ENCODE peak calls at places on chromosome 1, in seven cellular contexts. One of them, this sample, is unnamed.

GRCh38 chr1:151641229-151641628 is 29.4 kb downstream of the SNX27 start:
- DNase-seq in AG04450: no peak
- DNase-seq in hepatocyte: no peak
- DNase-seq in pancreas: no peak
- DNase-seq in suprapubic skin: no peak
- DNase-seq in dorsolateral prefrontal cortex: no peak
- DNase-seq in CD8-positive, alpha-beta T cell: no peak
- DNase-seq in this sample: peak; percentile 58

GRCh38 chr1:26831546-26832248 is 5.2 kb downstream of the ZDHHC18 start:
- DNase-seq in CD8-positive, alpha-beta T cell: no peak
- DNase-seq in dorsolateral prefrontal cortex: no peak
- DNase-seq in hepatocyte: peak; percentile 75
- DNase-seq in pancreas: no peak
- DNase-seq in AG04450: no peak
- DNase-seq in suprapubic skin: no peak
- DNase-seq in this sample: peak; percentile 47

GRCh38 chr1:210883821-210884220 is 250.1 kb downstream of the KCNH1 start:
- DNase-seq in AG04450: no peak
- DNase-seq in pancreas: no peak
- DNase-seq in dorsolateral prefrontal cortex: no peak
- DNase-seq in suprapubic skin: no peak
- DNase-seq in hepatocyte: no peak
- DNase-seq in CD8-positive, alpha-beta T cell: no peak
- DNase-seq in this sample: peak; percentile 53

GRCh38 chr1:19476440-19477190 is 8.7 kb downstream of the CAPZB start:
- DNase-seq in AG04450: no peak
- DNase-seq in CD8-positive, alpha-beta T cell: no peak
- DNase-seq in suprapubic skin: no peak
- DNase-seq in pancreas: no peak
- DNase-seq in dorsolateral prefrontal cortex: no peak
- DNase-seq in hepatocyte: no peak
- DNase-seq in this sample: no peak

GRCh38 chr1:25009675-25010262 is 79.7 kb upstream of the RUNX3 start:
- DNase-seq in pancreas: no peak
- DNase-seq in CD8-positive, alpha-beta T cell: no peak
- DNase-seq in dorsolateral prefrontal cortex: no peak
- DNase-seq in hepatocyte: no peak
- DNase-seq in AG04450: no peak
- DNase-seq in suprapubic skin: no peak
- DNase-seq in this sample: no peak

GRCh38 chr1:248174521-248174920 is at the start of gene OR2M2:
- DNase-seq in suprapubic skin: no peak
- DNase-seq in CD8-positive, alpha-beta T cell: no peak
- DNase-seq in hepatocyte: no peak
- DNase-seq in dorsolateral prefrontal cortex: no peak
- DNase-seq in pancreas: no peak
- DNase-seq in AG04450: no peak
- DNase-seq in this sample: no peak

GRCh38 chr1:3604468-3604974 is 6.8 kb downstream of the MEGF6 start:
- DNase-seq in dorsolateral prefrontal cortex: no peak
- DNase-seq in CD8-positive, alpha-beta T cell: no peak
- DNase-seq in AG04450: no peak
- DNase-seq in suprapubic skin: no peak
- DNase-seq in hepatocyte: no peak
- DNase-seq in pancreas: no peak
- DNase-seq in this sample: peak; percentile 23

GRCh38 chr1:21283524-21283923 is 6.7 kb downstream of the ECE1 start:
- DNase-seq in hepatocyte: no peak
- DNase-seq in CD8-positive, alpha-beta T cell: no peak
- DNase-seq in AG04450: no peak
- DNase-seq in suprapubic skin: no peak
- DNase-seq in pancreas: no peak
- DNase-seq in dorsolateral prefrontal cortex: no peak
- DNase-seq in this sample: no peak

GRCh38 chr1:165408518-165408917 is 36.4 kb downstream of the RXRG start:
- DNase-seq in AG04450: no peak
- DNase-seq in hepatocyte: peak; percentile 78
- DNase-seq in CD8-positive, alpha-beta T cell: no peak
- DNase-seq in pancreas: no peak
- DNase-seq in dorsolateral prefrontal cortex: no peak
- DNase-seq in suprapubic skin: no peak
- DNase-seq in this sample: peak; percentile 77

GRCh38 chr1:188386666-188387065 is 1557.9 kb downstream of the PLA2G4A start:
- DNase-seq in hepatocyte: no peak
- DNase-seq in suprapubic skin: no peak
- DNase-seq in dorsolateral prefrontal cortex: no peak
- DNase-seq in pancreas: no peak
- DNase-seq in CD8-positive, alpha-beta T cell: no peak
- DNase-seq in AG04450: no peak
- DNase-seq in this sample: no peak

GRCh38 chr1:15755021-15755642 is 3.5 kb upstream of the FBLIM1 start:
- DNase-seq in hepatocyte: no peak
- DNase-seq in dorsolateral prefrontal cortex: no peak
- DNase-seq in AG04450: no peak
- DNase-seq in suprapubic skin: no peak
- DNase-seq in CD8-positive, alpha-beta T cell: no peak
- DNase-seq in pancreas: no peak
- DNase-seq in this sample: no peak
- H3K4me3 ChIP-seq in hepatocyte: no peak overlapping the region
- H3K4me3 ChIP-seq in dorsolateral prefrontal cortex: no peak overlapping the region
- H3K4me3 ChIP-seq in AG04450: no peak overlapping the region
- H3K4me3 ChIP-seq in suprapubic skin: no peak overlapping the region
- H3K4me3 ChIP-seq in CD8-positive, alpha-beta T cell: no peak overlapping the region
- H3K4me3 ChIP-seq in pancreas: no peak overlapping the region
- H3K4me3 ChIP-seq in this sample: no peak overlapping the region

GRCh38 chr1:37244815-37245214 is 210.5 kb upstream of the GRIK3 start:
- DNase-seq in pancreas: no peak
- DNase-seq in AG04450: no peak
- DNase-seq in dorsolateral prefrontal cortex: no peak
- DNase-seq in CD8-positive, alpha-beta T cell: no peak
- DNase-seq in hepatocyte: no peak
- DNase-seq in suprapubic skin: no peak
- DNase-seq in this sample: no peak
- H3K27me3 ChIP-seq in pancreas: no peaks in the 10 kb centered on the region
- H3K27me3 ChIP-seq in AG04450: no peaks in the 10 kb centered on the region
- H3K27me3 ChIP-seq in dorsolateral prefrontal cortex: no peaks in the 10 kb centered on the region
- H3K27me3 ChIP-seq in CD8-positive, alpha-beta T cell: no peaks in the 10 kb centered on the region
- H3K27me3 ChIP-seq in hepatocyte: peaks cover 11% of the 10 kb centered on the region
- H3K27me3 ChIP-seq in suprapubic skin: peaks cover 36% of the 10 kb centered on the region
- H3K27me3 ChIP-seq in this sample: no peaks in the 10 kb centered on the region

GRCh38 chr1:118300808-118301207 is 115.8 kb upstream of the SPAG17 start:
- DNase-seq in dorsolateral prefrontal cortex: no peak
- DNase-seq in suprapubic skin: no peak
- DNase-seq in CD8-positive, alpha-beta T cell: no peak
- DNase-seq in hepatocyte: no peak
- DNase-seq in AG04450: no peak
- DNase-seq in pancreas: no peak
- DNase-seq in this sample: no peak

GRCh38 chr1:118302145-118302544 is 117.1 kb upstream of the SPAG17 start:
- DNase-seq in pancreas: no peak
- DNase-seq in suprapubic skin: no peak
- DNase-seq in dorsolateral prefrontal cortex: no peak
- DNase-seq in AG04450: no peak
- DNase-seq in hepatocyte: no peak
- DNase-seq in CD8-positive, alpha-beta T cell: no peak
- DNase-seq in this sample: no peak

GRCh38 chr1:118303534-118303933 is 118.5 kb upstream of the SPAG17 start:
- DNase-seq in hepatocyte: no peak
- DNase-seq in suprapubic skin: no peak
- DNase-seq in CD8-positive, alpha-beta T cell: no peak
- DNase-seq in AG04450: no peak
- DNase-seq in pancreas: no peak
- DNase-seq in dorsolateral prefrontal cortex: no peak
- DNase-seq in this sample: no peak

GRCh38 chr1:118304722-118305344 is 119.8 kb upstream of the SPAG17 start:
- DNase-seq in dorsolateral prefrontal cortex: no peak
- DNase-seq in AG04450: no peak
- DNase-seq in suprapubic skin: no peak
- DNase-seq in pancreas: no peak
- DNase-seq in CD8-positive, alpha-beta T cell: no peak
- DNase-seq in hepatocyte: no peak
- DNase-seq in this sample: no peak
- TF ChIP-seq CTCF in dorsolateral prefrontal cortex: no peak
- TF ChIP-seq CTCF in AG04450: peak; percentile 54
- TF ChIP-seq CTCF in suprapubic skin: no peak
- TF ChIP-seq CTCF in pancreas: peak; percentile 34
- TF ChIP-seq CTCF in CD8-positive, alpha-beta T cell: no peak
- TF ChIP-seq CTCF in hepatocyte: peak; percentile 53
- TF ChIP-seq CTCF in this sample: peak; percentile 54

DNA sequence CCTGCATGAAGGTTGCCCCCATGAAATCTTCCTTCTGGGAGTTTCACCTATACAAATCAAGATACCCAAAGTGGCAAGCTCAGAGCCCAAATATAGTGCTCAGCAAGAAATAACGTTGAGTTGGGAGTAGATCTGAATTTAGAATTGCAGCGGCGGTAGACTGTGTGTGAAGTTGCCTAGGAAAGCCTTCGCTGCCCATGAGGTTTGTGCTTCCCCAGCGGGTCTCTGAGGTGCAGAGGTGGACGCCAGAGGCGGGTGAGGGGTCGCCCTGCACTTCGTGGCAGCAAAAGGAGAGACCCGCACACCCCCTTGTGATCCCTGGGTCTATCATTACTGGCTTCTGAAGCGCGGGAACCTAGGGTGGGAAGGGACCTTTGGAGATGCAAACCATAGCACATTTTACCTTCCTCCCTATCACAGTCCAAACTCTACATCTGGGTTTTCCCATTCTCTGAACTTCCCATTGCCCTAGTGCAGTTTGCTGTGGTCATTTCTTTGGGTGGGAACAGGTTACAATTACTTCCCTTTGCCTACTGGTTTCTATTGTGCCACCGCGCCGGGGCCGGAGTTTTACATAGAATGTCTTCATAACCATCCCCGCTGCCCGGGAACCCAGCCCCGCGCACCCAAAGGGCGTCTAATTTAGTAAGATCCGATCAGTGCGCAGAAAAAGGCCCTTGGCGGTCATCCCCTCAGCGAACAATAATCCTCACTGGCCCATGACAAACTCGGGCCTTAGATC is 5.2 kb downstream of the TBX15 start:
- DNase-seq in AG04450: no peak
- DNase-seq in hepatocyte: no peak
- DNase-seq in suprapubic skin: no peak
- DNase-seq in dorsolateral prefrontal cortex: no peak
- DNase-seq in pancreas: no peak
- DNase-seq in CD8-positive, alpha-beta T cell: no peak
- DNase-seq in this sample: no peak
- H3K4me3 ChIP-seq in AG04450: no peak overlapping the region
- H3K4me3 ChIP-seq in hepatocyte: no peak overlapping the region
- H3K4me3 ChIP-seq in suprapubic skin: peak overlapping the region; percentile 14
- H3K4me3 ChIP-seq in dorsolateral prefrontal cortex: no peak overlapping the region
- H3K4me3 ChIP-seq in pancreas: no peak overlapping the region
- H3K4me3 ChIP-seq in CD8-positive, alpha-beta T cell: no peak overlapping the region
- H3K4me3 ChIP-seq in this sample: no peak overlapping the region

GRCh38 chr1:30270468-30270867 is 452.9 kb downstream of the MATN1 start:
- DNase-seq in dorsolateral prefrontal cortex: no peak
- DNase-seq in pancreas: no peak
- DNase-seq in AG04450: no peak
- DNase-seq in suprapubic skin: no peak
- DNase-seq in hepatocyte: no peak
- DNase-seq in CD8-positive, alpha-beta T cell: no peak
- DNase-seq in this sample: no peak

GRCh38 chr1:30273456-30273855 is 449.9 kb downstream of the MATN1 start:
- DNase-seq in hepatocyte: no peak
- DNase-seq in dorsolateral prefrontal cortex: no peak
- DNase-seq in AG04450: no peak
- DNase-seq in pancreas: no peak
- DNase-seq in suprapubic skin: no peak
- DNase-seq in CD8-positive, alpha-beta T cell: no peak
- DNase-seq in this sample: no peak

GRCh38 chr1:30272288-30273020 is 450.9 kb downstream of the MATN1 start:
- DNase-seq in suprapubic skin: no peak
- DNase-seq in AG04450: no peak
- DNase-seq in dorsolateral prefrontal cortex: no peak
- DNase-seq in hepatocyte: no peak
- DNase-seq in pancreas: no peak
- DNase-seq in CD8-positive, alpha-beta T cell: no peak
- DNase-seq in this sample: no peak

GRCh38 chr1:30273021-30273325 is 450.4 kb downstream of the MATN1 start:
- DNase-seq in pancreas: no peak
- DNase-seq in dorsolateral prefrontal cortex: no peak
- DNase-seq in suprapubic skin: no peak
- DNase-seq in AG04450: no peak
- DNase-seq in hepatocyte: no peak
- DNase-seq in CD8-positive, alpha-beta T cell: no peak
- DNase-seq in this sample: no peak

GRCh38 chr1:30271401-30272287 is 451.7 kb downstream of the MATN1 start:
- DNase-seq in hepatocyte: no peak
- DNase-seq in suprapubic skin: no peak
- DNase-seq in dorsolateral prefrontal cortex: no peak
- DNase-seq in AG04450: no peak
- DNase-seq in CD8-positive, alpha-beta T cell: no peak
- DNase-seq in pancreas: no peak
- DNase-seq in this sample: no peak
- H3K27me3 ChIP-seq in hepatocyte: no peaks in the 10 kb centered on the region
- H3K27me3 ChIP-seq in suprapubic skin: no peaks in the 10 kb centered on the region
- H3K27me3 ChIP-seq in dorsolateral prefrontal cortex: no peaks in the 10 kb centered on the region
- H3K27me3 ChIP-seq in AG04450: no peaks in the 10 kb centered on the region
- H3K27me3 ChIP-seq in CD8-positive, alpha-beta T cell: no peaks in the 10 kb centered on the region
- H3K27me3 ChIP-seq in pancreas: no peaks in the 10 kb centered on the region
- H3K27me3 ChIP-seq in this sample: no peaks in the 10 kb centered on the region

GRCh38 chr1:91608876-91609275 is 108.2 kb downstream of the CDC7 start:
- DNase-seq in suprapubic skin: no peak
- DNase-seq in hepatocyte: peak; percentile 28
- DNase-seq in AG04450: peak; percentile 55
- DNase-seq in pancreas: no peak
- DNase-seq in CD8-positive, alpha-beta T cell: no peak
- DNase-seq in dorsolateral prefrontal cortex: no peak
- DNase-seq in this sample: peak; percentile 88
- TF ChIP-seq CTCF in suprapubic skin: no peak
- TF ChIP-seq CTCF in hepatocyte: no peak
- TF ChIP-seq CTCF in AG04450: no peak
- TF ChIP-seq CTCF in pancreas: no peak
- TF ChIP-seq CTCF in CD8-positive, alpha-beta T cell: no peak
- TF ChIP-seq CTCF in dorsolateral prefrontal cortex: no peak
- TF ChIP-seq CTCF in this sample: no peak